ENCODE peak calls at places on chromosomes 4 and X, in six cellular contexts. One of them, this sample, is unnamed. For H3K4me1, the result is how much of the 10 kb centered on the place peaks cover.

GRCh38 chrX:139640259-139640658 is 67.7 kb downstream of the MCF2 start:
- DNase-seq in right cardiac atrium: no peak
- DNase-seq in IMR-90: no peak
- DNase-seq in sigmoid colon: no peak
- DNase-seq in CD8-positive, alpha-beta memory T cell: no peak
- DNase-seq in aorta: no peak
- DNase-seq in this sample: no peak

GRCh38 chr4:11765849-11766453 is 337.3 kb upstream of the HS3ST1 start:
- DNase-seq in right cardiac atrium: no peak
- DNase-seq in IMR-90: peak
- DNase-seq in sigmoid colon: no peak
- DNase-seq in CD8-positive, alpha-beta memory T cell: no peak
- DNase-seq in aorta: no peak
- DNase-seq in this sample: peak

GRCh38 chr4:52751349-52751911 is at the start of gene ERVMER34-1:
- DNase-seq in right cardiac atrium: peak
- DNase-seq in IMR-90: no peak
- DNase-seq in sigmoid colon: peak
- DNase-seq in CD8-positive, alpha-beta memory T cell: no peak
- DNase-seq in aorta: peak
- DNase-seq in this sample: no peak

GRCh38 chrX:149825424-149825823 is 43.7 kb downstream of the MAGEA9 start:
- DNase-seq in right cardiac atrium: peak
- DNase-seq in IMR-90: no peak
- DNase-seq in sigmoid colon: no peak
- DNase-seq in CD8-positive, alpha-beta memory T cell: peak
- DNase-seq in aorta: no peak
- DNase-seq in this sample: peak

GRCh38 chr4:60656171-60656570 is 544.0 kb upstream of the ADGRL3 start:
- DNase-seq in right cardiac atrium: no peak
- DNase-seq in IMR-90: peak
- DNase-seq in sigmoid colon: no peak
- DNase-seq in CD8-positive, alpha-beta memory T cell: no peak
- DNase-seq in aorta: no peak
- DNase-seq in this sample: no peak

GRCh38 chr4:8435656-8436121 is 4.8 kb downstream of the ACOX3 start:
- DNase-seq in right cardiac atrium: no peak
- DNase-seq in IMR-90: peak
- DNase-seq in sigmoid colon: no peak
- DNase-seq in CD8-positive, alpha-beta memory T cell: peak
- DNase-seq in aorta: no peak
- DNase-seq in this sample: no peak

GRCh38 chr4:187608001-187608421 is 387.6 kb upstream of the ZFP42 start:
- DNase-seq in right cardiac atrium: no peak
- DNase-seq in IMR-90: peak
- DNase-seq in sigmoid colon: no peak
- DNase-seq in CD8-positive, alpha-beta memory T cell: no peak
- DNase-seq in aorta: no peak
- DNase-seq in this sample: peak

GRCh38 chr4:155679343-155679742 is 12.7 kb downstream of the GUCY1A1 start:
- DNase-seq in right cardiac atrium: peak
- DNase-seq in IMR-90: peak
- DNase-seq in sigmoid colon: peak
- DNase-seq in CD8-positive, alpha-beta memory T cell: no peak
- DNase-seq in aorta: no peak
- DNase-seq in this sample: no peak

GRCh38 chr4:23163649-23164436 is 471.1 kb downstream of the GBA3 start:
- DNase-seq in right cardiac atrium: no peak
- DNase-seq in IMR-90: peak
- DNase-seq in sigmoid colon: no peak
- DNase-seq in CD8-positive, alpha-beta memory T cell: no peak
- DNase-seq in aorta: no peak
- DNase-seq in this sample: no peak

GRCh38 chr4:12116009-12116542 is 687.4 kb upstream of the HS3ST1 start:
- DNase-seq in right cardiac atrium: no peak
- DNase-seq in IMR-90: no peak
- DNase-seq in sigmoid colon: no peak
- DNase-seq in CD8-positive, alpha-beta memory T cell: no peak
- DNase-seq in aorta: no peak
- DNase-seq in this sample: no peak

GRCh38 chr4:47415719-47416118 is 47.8 kb downstream of the COMMD8 start:
- DNase-seq in right cardiac atrium: no peak
- DNase-seq in IMR-90: no peak
- DNase-seq in sigmoid colon: no peak
- DNase-seq in CD8-positive, alpha-beta memory T cell: no peak
- DNase-seq in aorta: no peak
- DNase-seq in this sample: no peak

GRCh38 chrX:49262603-49263002 is 1.9 kb downstream of the FOXP3 start:
- DNase-seq in right cardiac atrium: no peak
- DNase-seq in IMR-90: no peak
- DNase-seq in sigmoid colon: no peak
- DNase-seq in CD8-positive, alpha-beta memory T cell: no peak
- DNase-seq in aorta: no peak
- DNase-seq in this sample: no peak
- H3K4me3 ChIP-seq in right cardiac atrium: no peak
- H3K4me3 ChIP-seq in IMR-90: no peak
- H3K4me3 ChIP-seq in sigmoid colon: no peak
- H3K4me3 ChIP-seq in CD8-positive, alpha-beta memory T cell: no peak
- H3K4me3 ChIP-seq in aorta: no peak
- H3K4me3 ChIP-seq in this sample: no peak

DNA sequence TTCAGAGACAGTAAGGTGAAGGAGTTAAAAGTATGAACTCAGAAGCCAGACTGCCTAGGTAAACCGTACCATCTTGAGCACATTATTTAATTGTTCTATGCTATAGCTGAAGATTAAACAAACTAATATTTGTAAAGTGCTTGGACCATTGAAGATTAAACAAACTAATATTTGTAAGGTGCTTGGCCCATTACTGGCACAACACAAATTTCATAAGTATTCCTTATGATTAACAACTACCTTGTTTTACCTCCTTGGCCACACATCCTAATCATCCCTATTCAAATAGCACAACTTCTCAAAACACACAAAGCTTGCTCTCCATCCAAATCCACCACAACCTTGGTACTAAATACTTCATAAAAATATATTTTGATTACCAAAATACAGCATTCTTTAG is 137.0 kb downstream of the PPP3CA start:
- DNase-seq in right cardiac atrium: no peak
- DNase-seq in IMR-90: no peak
- DNase-seq in sigmoid colon: no peak
- DNase-seq in CD8-positive, alpha-beta memory T cell: no peak
- DNase-seq in aorta: no peak
- DNase-seq in this sample: no peak
- H3K4me1 ChIP-seq in right cardiac atrium: under half
- H3K4me1 ChIP-seq in IMR-90: under half
- H3K4me1 ChIP-seq in sigmoid colon: under half
- H3K4me1 ChIP-seq in CD8-positive, alpha-beta memory T cell: under half
- H3K4me1 ChIP-seq in aorta: under half
- H3K4me1 ChIP-seq in this sample: under half

GRCh38 chr4:67035501-67035900 is 509.8 kb downstream of the CENPC start:
- DNase-seq in right cardiac atrium: no peak
- DNase-seq in IMR-90: no peak
- DNase-seq in sigmoid colon: no peak
- DNase-seq in CD8-positive, alpha-beta memory T cell: no peak
- DNase-seq in aorta: no peak
- DNase-seq in this sample: peak

GRCh38 chr4:67040315-67040714 is 505.0 kb downstream of the CENPC start:
- DNase-seq in right cardiac atrium: no peak
- DNase-seq in IMR-90: no peak
- DNase-seq in sigmoid colon: no peak
- DNase-seq in CD8-positive, alpha-beta memory T cell: no peak
- DNase-seq in aorta: no peak
- DNase-seq in this sample: no peak

GRCh38 chr4:67037489-67037888 is 507.8 kb downstream of the CENPC start:
- DNase-seq in right cardiac atrium: no peak
- DNase-seq in IMR-90: no peak
- DNase-seq in sigmoid colon: no peak
- DNase-seq in CD8-positive, alpha-beta memory T cell: no peak
- DNase-seq in aorta: no peak
- DNase-seq in this sample: no peak

GRCh38 chr4:67035986-67036385 is 509.3 kb downstream of the CENPC start:
- DNase-seq in right cardiac atrium: no peak
- DNase-seq in IMR-90: no peak
- DNase-seq in sigmoid colon: no peak
- DNase-seq in CD8-positive, alpha-beta memory T cell: no peak
- DNase-seq in aorta: no peak
- DNase-seq in this sample: peak

DNA sequence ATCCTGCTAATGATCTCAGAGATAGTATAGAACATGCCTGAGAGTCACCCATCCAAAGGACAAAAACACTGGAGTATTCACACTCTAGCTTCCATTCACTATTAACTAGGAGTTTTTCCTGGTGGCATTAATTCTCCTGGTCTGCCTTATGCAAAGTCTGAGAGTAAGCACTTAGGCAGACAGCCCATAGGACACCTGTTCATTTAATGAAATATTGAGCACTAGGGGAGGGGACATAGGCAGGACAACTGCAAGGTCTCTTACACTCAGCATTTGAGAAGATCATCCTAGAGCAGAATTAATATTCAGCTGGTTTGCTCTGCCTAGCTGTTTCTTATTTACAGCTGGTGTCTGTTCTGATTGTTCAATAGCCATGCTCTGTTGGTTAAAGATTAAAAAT is 508.5 kb downstream of the CENPC start:
- DNase-seq in right cardiac atrium: no peak
- DNase-seq in IMR-90: no peak
- DNase-seq in sigmoid colon: no peak
- DNase-seq in CD8-positive, alpha-beta memory T cell: no peak
- DNase-seq in aorta: no peak
- DNase-seq in this sample: peak
- H3K4me3 ChIP-seq in right cardiac atrium: no peak
- H3K4me3 ChIP-seq in IMR-90: no peak
- H3K4me3 ChIP-seq in sigmoid colon: no peak
- H3K4me3 ChIP-seq in CD8-positive, alpha-beta memory T cell: no peak
- H3K4me3 ChIP-seq in aorta: no peak
- H3K4me3 ChIP-seq in this sample: no peak

DNA sequence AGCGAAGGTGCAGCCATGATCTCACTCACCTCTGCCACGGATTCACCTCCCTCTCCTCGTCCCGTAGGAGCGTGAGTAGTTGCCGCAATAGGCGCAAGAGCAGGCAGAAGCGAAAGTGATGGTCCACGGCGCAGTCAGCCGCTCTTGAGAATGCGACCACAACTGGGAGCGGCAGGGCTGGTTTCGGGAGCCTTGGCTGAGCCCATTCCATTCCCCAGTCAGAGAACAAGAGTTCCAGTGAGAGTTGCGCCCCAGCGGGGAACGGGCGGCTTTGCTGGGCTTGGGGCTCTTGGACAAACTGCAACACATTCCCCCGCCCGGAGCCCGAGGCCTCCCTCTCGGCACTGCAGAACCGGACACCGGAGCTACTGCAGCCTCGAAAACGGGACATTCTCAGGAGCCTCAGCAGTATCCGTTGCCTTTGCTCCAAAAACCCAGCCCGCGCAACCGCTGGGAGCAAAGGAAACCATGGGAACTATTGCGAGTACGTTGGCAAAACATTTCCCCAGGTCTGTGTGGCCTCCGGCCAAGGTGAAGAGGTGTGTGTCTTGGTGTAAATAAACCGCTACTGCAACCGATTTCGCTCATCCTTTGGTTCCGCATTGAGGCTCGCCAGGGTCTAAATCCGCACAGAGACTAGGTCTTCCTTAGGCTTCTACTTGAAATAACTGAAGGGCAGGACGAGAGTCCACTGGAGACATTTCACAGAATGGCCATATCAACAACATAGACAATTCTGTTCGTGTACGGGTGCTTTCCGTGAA is 5.7 kb upstream of the ZBTB33 start:
- DNase-seq in right cardiac atrium: peak
- DNase-seq in IMR-90: peak
- DNase-seq in sigmoid colon: peak
- DNase-seq in CD8-positive, alpha-beta memory T cell: peak
- DNase-seq in aorta: peak
- DNase-seq in this sample: peak
- H3K4me1 ChIP-seq in right cardiac atrium: under half
- H3K4me1 ChIP-seq in IMR-90: under half
- H3K4me1 ChIP-seq in sigmoid colon: under half
- H3K4me1 ChIP-seq in CD8-positive, alpha-beta memory T cell: under half
- H3K4me1 ChIP-seq in aorta: under half
- H3K4me1 ChIP-seq in this sample: under half

DNA sequence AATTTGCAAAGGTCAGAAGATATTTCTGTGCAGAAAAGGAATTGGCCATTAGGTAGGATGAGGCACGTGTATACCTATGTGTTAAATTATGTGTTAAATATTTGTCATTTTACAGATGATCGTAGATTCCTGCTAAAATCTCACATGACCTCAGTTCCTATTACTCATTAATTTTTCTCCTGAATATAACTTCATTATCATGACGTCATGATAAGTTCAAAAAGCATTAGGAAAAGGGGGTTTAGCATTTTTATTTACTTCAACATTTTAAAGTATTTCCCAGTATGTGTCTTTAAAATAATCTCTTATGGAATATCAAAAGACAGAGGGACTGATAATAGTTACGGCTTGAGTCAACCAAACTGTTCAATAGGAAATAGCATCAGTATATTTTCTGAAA is 372.8 kb downstream of the IL1RAPL1 start:
- DNase-seq in right cardiac atrium: no peak
- DNase-seq in IMR-90: no peak
- DNase-seq in sigmoid colon: no peak
- DNase-seq in CD8-positive, alpha-beta memory T cell: no peak
- DNase-seq in aorta: no peak
- DNase-seq in this sample: no peak
- H3K4me3 ChIP-seq in right cardiac atrium: no peak
- H3K4me3 ChIP-seq in IMR-90: no peak
- H3K4me3 ChIP-seq in sigmoid colon: no peak
- H3K4me3 ChIP-seq in CD8-positive, alpha-beta memory T cell: no peak
- H3K4me3 ChIP-seq in aorta: no peak
- H3K4me3 ChIP-seq in this sample: no peak